ENCODE peak calls at places on chromosomes 16 and 17, in ten cellular contexts. E, G, Y, V, J, T, L, Z, C and W are unnamed samples.
A peak's percentile ranks its signal among the peaks of the same experiment; 100 is the strongest.

GRCh38 chr17:49362723-49363117 is 670 bp upstream of the ZNF652 start:
- DNase-seq in E (no peak), G (no peak), Y (no peak), V (no peak), J (no peak), T (no peak), L (no peak), Z (no peak), C (no peak), W (no peak)

GRCh38 chr16:84732674-84733352 is 33.0 kb downstream of the USP10 start:
- DNase-seq in E (no peak), G (no peak), Y (no peak), V (no peak), J (no peak), T (no peak), L (no peak), Z (no peak), C (no peak), W (no peak)

GRCh38 chr17:50518265-50519023 is 10.2 kb downstream of the MYCBPAP start:
- DNase-seq in E (peak; percentile 36), G (no peak), Y (no peak), V (no peak), J (no peak), T (no peak), L (no peak), Z (no peak), C (no peak), W (no peak)

GRCh38 chr17:41547378-41547841 is 19.3 kb upstream of the KRT19 start:
- DNase-seq in E (no peak), G (no peak), Y (no peak), V (no peak), J (no peak), T (no peak), L (no peak), Z (no peak), C (no peak), W (no peak)

GRCh38 chr17:77418609-77419008 is 277.8 kb downstream of the SEC14L1 start:
- DNase-seq in E (no peak), G (no peak), Y (no peak), V (no peak), J (no peak), T (no peak), L (no peak), Z (no peak), C (no peak), W (no peak)

GRCh38 chr16:85998178-85998867 is 99.4 kb downstream of the IRF8 start:
- DNase-seq in E (no peak), G (peak; percentile 44), Y (no peak), V (no peak), J (no peak), T (no peak), L (peak; percentile 25), Z (no peak), C (no peak), W (no peak)

GRCh38 chr16:88649924-88650748 is 717 bp downstream of the CYBA start:
- DNase-seq in E (no peak), G (no peak), Y (peak; percentile 29), V (no peak), J (peak; percentile 76), T (no peak), L (peak; percentile 74), Z (no peak), C (no peak), W (peak; percentile 60)

GRCh38 chr17:81854974-81855774 is 5.2 kb downstream of the P4HB start:
- DNase-seq in E (no peak), G (no peak), Y (no peak), V (no peak), J (no peak), T (no peak), L (no peak), Z (no peak), C (no peak), W (no peak)

GRCh38 chr16:20740901-20741491 is 622 bp downstream of the THUMPD1 start:
- DNase-seq in E (peak; percentile 32), G (peak; percentile 91), Y (peak; percentile 86), V (peak; percentile 16), J (peak; percentile 99), T (peak; percentile 72), L (peak; percentile 93), Z (peak; percentile 74), C (peak; percentile 19), W (peak; percentile 81)

GRCh38 chr16:89815639-89816348 is 653 bp downstream of the FANCA start:
- DNase-seq in E (no peak), G (no peak), Y (peak; percentile 22), V (no peak), J (peak; percentile 25), T (no peak), L (no peak), Z (no peak), C (no peak), W (no peak)

GRCh38 chr16:8962393-8963009 is 1.2 kb downstream of the USP7 start:
- DNase-seq in E (no peak), G (peak; percentile 23), Y (peak; percentile 45), V (no peak), J (no peak), T (no peak), L (peak; percentile 63), Z (no peak), C (no peak), W (peak; percentile 82)

GRCh38 chr16:14284930-14285541 is 213.9 kb downstream of the MRTFB start:
- DNase-seq in E (no peak), G (peak; percentile 76), Y (no peak), V (peak; percentile 40), J (peak; percentile 31), T (peak; percentile 49), L (no peak), Z (no peak), C (no peak), W (no peak)

GRCh38 chr16:59878479-59878878 is 1144.4 kb upstream of the GOT2 start:
- DNase-seq in E (no peak), G (no peak), Y (no peak), V (no peak), J (no peak), T (no peak), L (no peak), Z (no peak), C (no peak), W (no peak)

GRCh38 chr17:67431210-67432015 is 54.3 kb downstream of the PITPNC1 start:
- DNase-seq in E (no peak), G (no peak), Y (no peak), V (no peak), J (peak; percentile 74), T (no peak), L (no peak), Z (no peak), C (peak; percentile 63), W (no peak)

GRCh38 chr17:51341457-51341856 is 81.1 kb downstream of the UTP18 start:
- DNase-seq in E (no peak), G (no peak), Y (no peak), V (no peak), J (no peak), T (no peak), L (no peak), Z (no peak), C (no peak), W (no peak)

GRCh38 chr16:69860233-69861231 is 90.6 kb upstream of the CLEC18A start:
- DNase-seq in E (no peak), G (no peak), Y (no peak), V (no peak), J (no peak), T (no peak), L (no peak), Z (no peak), C (no peak), W (no peak)

GRCh38 chr16:19396555-19397011 is 21.1 kb upstream of the TMC5 start:
- DNase-seq in E (no peak), G (no peak), Y (no peak), V (no peak), J (no peak), T (peak; percentile 63), L (no peak), Z (no peak), C (no peak), W (no peak)

GRCh38 chr16:24851700-24852099 is 5.9 kb downstream of the SLC5A11 start:
- DNase-seq in E (no peak), G (no peak), Y (no peak), V (no peak), J (no peak), T (no peak), L (no peak), Z (no peak), C (no peak), W (no peak)